ENCODE peak calls at places on chromosomes 7 and 10, in seven cellular contexts. C, J, R, D, O, L and Q are unnamed samples.
A peak's percentile ranks its signal among the peaks of the same experiment; 100 is the strongest.

GRCh38 chr7:154978045-154978444 is 24.9 kb downstream of the PAXIP1 start:
- DNase-seq in O (no peak), L (no peak), C (no peak), R (no peak), D (no peak), J (no peak), Q (no peak)

GRCh38 chr10:113071446-113071845 is 121.4 kb downstream of the TCF7L2 start:
- DNase-seq in J (no peak), R (no peak), L (no peak), D (peak; percentile 64), C (no peak), O (no peak), Q (peak; percentile 52)

GRCh38 chr7:759569-759968 is 32.5 kb upstream of the PRKAR1B start:
- DNase-seq in L (no peak), C (no peak), J (peak; percentile 12), D (no peak), O (no peak), R (no peak), Q (no peak)

GRCh38 chr7:76507723-76508406 is 2.5 kb upstream of the UPK3B start:
- DNase-seq in L (no peak), D (peak; percentile 24), J (no peak), C (no peak), R (no peak), O (no peak), Q (no peak)

GRCh38 chr7:2199528-2199927 is 33.2 kb downstream of the MAD1L1 start:
- DNase-seq in C (no peak), O (no peak), D (no peak), L (no peak), R (no peak), J (no peak), Q (no peak)

GRCh38 chr10:60208676-60209269 is 180.9 kb downstream of the ANK3 start:
- DNase-seq in D (peak; percentile 65), R (no peak), C (no peak), O (peak; percentile 87), J (no peak), L (no peak), Q (no peak)

GRCh38 chr10:87927091-87927490 is 63.7 kb downstream of the PTEN start:
- DNase-seq in O (no peak), R (peak; percentile 14), C (no peak), D (peak; percentile 48), L (no peak), J (no peak), Q (no peak)

GRCh38 chr10:50422259-50422658 is 170.9 kb upstream of the ASAH2 start:
- DNase-seq in J (no peak), D (no peak), L (no peak), R (no peak), C (no peak), O (peak; percentile 45), Q (no peak)

GRCh38 chr10:101139421-101139911 is 8.4 kb downstream of the TLX1 start:
- DNase-seq in C (no peak), J (no peak), L (no peak), R (no peak), O (no peak), D (peak; percentile 27), Q (no peak)

GRCh38 chr7:85186083-85186520 is 754 bp downstream of the SEMA3D start:
- DNase-seq in D (peak; percentile 59), R (no peak), L (no peak), J (peak; percentile 35), O (peak; percentile 62), C (no peak), Q (no peak)

GRCh38 chr7:1552200-1552599 is 3.8 kb downstream of the TMEM184A start:
- DNase-seq in J (no peak), C (no peak), D (no peak), O (no peak), L (no peak), R (no peak), Q (no peak)

GRCh38 chr10:120262857-120263547 is 194.0 kb upstream of the PLPP4 start:
- DNase-seq in R (no peak), J (no peak), C (no peak), D (no peak), O (peak; percentile 61), L (no peak), Q (no peak)

GRCh38 chr7:48389977-48390376 is 218.7 kb downstream of the ABCA13 start:
- DNase-seq in D (peak; percentile 19), J (no peak), R (peak; percentile 0), L (no peak), C (peak; percentile 31), O (peak; percentile 91), Q (no peak)

GRCh38 chr7:130844811-130845580 is 111.0 kb upstream of the KLF14 start:
- DNase-seq in O (peak; percentile 79), L (no peak), C (no peak), R (no peak), J (no peak), D (peak; percentile 41), Q (no peak)

GRCh38 chr10:93436577-93436976 is 45.6 kb downstream of the MYOF start:
- DNase-seq in J (peak; percentile 60), O (peak; percentile 76), C (no peak), D (peak; percentile 98), R (peak; percentile 92), L (peak; percentile 43), Q (no peak)

GRCh38 chr10:6409982-6410694 is 169.9 kb downstream of the PRKCQ start:
- DNase-seq in J (peak; percentile 64), L (no peak), O (no peak), R (no peak), D (peak; percentile 64), C (no peak), Q (no peak)

GRCh38 chr7:142451346-142451745 is 193.5 kb upstream of the PRSS58 start:
- DNase-seq in O (no peak), D (no peak), J (peak; percentile 73), R (no peak), C (no peak), L (no peak), Q (no peak)

GRCh38 chr10:74223755-74224530 is 72.9 kb downstream of the ADK start:
- DNase-seq in R (no peak), C (no peak), O (peak; percentile 99), J (no peak), L (no peak), D (peak; percentile 65), Q (no peak)

GRCh38 chr7:109376576-109376975 is 806.9 kb downstream of the DNAJB9 start:
- DNase-seq in J (no peak), C (no peak), O (peak; percentile 10), R (no peak), L (no peak), D (peak; percentile 1), Q (no peak)

GRCh38 chr7:106022193-106022821 is 59.2 kb downstream of the CDHR3 start:
- DNase-seq in L (no peak), R (no peak), C (no peak), D (no peak), O (no peak), J (no peak), Q (no peak)

GRCh38 chr10:124200011-124200410 is 106.6 kb upstream of the CHST15 start:
- DNase-seq in L (no peak), J (no peak), R (no peak), C (no peak), D (no peak), O (peak; percentile 20), Q (no peak)

GRCh38 chr7:70466725-70467364 is 665.1 kb upstream of the GALNT17 start:
- DNase-seq in C (no peak), O (no peak), R (no peak), D (no peak), J (no peak), L (no peak), Q (no peak)

GRCh38 chr7:20785211-20786048 is 1.3 kb downstream of the SP8 start:
- DNase-seq in D (no peak), L (no peak), R (no peak), J (no peak), O (peak; percentile 21), C (no peak), Q (no peak)

GRCh38 chr7:84302949-84303348 is 108.4 kb upstream of the SEMA3A start:
- DNase-seq in O (peak; percentile 12), J (no peak), L (no peak), D (no peak), C (no peak), R (no peak), Q (no peak)

GRCh38 chr7:29332027-29332806 is 137.6 kb downstream of the CHN2 start:
- DNase-seq in J (no peak), L (no peak), R (no peak), D (no peak), O (no peak), C (no peak), Q (no peak)

GRCh38 chr10:84789050-84789449 is 460.7 kb downstream of the CCSER2 start:
- DNase-seq in R (no peak), L (no peak), C (peak; percentile 62), O (no peak), J (no peak), D (no peak), Q (no peak)
- TF ChIP-seq CTCF in R (no peak), L (no peak), C (no peak), O (no peak), J (no peak), D (no peak), Q (no peak)

DNA sequence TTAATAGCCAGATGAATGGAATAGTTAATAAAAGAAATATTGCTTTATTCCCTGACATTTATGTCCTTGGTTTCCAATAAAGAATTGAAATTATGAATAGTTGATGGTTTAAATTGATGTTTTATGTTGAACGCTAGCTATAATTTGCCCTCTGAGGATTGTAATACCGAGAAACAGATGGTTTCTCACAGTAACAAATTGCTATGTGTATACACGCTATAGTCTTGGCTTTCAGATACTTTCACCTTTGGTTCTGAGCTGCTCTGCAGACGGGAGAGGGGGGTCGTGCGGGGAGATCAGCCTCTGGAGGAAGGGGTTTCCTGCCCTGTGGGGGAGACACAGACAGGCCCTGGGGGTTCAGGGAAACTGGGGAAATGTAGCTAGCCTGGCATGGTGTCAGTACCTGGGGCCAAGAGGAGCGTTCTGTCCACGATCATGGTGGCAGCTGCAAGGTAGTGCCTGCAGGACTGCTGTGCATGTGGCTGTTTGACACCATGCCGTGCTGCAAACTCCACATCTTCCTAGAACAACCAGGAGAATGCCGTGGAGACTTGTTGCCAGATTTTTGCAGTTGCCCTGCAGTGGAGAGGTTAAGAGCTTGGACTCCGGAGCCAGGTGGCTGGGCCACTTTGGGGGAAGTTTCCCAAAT is 167.7 kb downstream of the CUX1 start:
- DNase-seq in L (no peak), O (no peak), R (no peak), J (no peak), C (no peak), D (no peak), Q (no peak)
- H3K4me3 ChIP-seq in L (no peak overlapping the region), O (no peak overlapping the region), R (no peak overlapping the region), J (no peak overlapping the region), C (no peak overlapping the region), D (no peak overlapping the region), Q (no peak overlapping the region)

GRCh38 chr7:107147464-107148214 is 21.2 kb upstream of the HBP1 start:
- DNase-seq in R (no peak), C (no peak), J (no peak), L (no peak), O (peak; percentile 56), D (peak; percentile 65), Q (no peak)
- TF ChIP-seq CTCF in R (peak; percentile 73), C (peak; percentile 60), J (peak; percentile 60), L (peak; percentile 72), O (peak; percentile 77), D (peak; percentile 85), Q (peak; percentile 68)

DNA sequence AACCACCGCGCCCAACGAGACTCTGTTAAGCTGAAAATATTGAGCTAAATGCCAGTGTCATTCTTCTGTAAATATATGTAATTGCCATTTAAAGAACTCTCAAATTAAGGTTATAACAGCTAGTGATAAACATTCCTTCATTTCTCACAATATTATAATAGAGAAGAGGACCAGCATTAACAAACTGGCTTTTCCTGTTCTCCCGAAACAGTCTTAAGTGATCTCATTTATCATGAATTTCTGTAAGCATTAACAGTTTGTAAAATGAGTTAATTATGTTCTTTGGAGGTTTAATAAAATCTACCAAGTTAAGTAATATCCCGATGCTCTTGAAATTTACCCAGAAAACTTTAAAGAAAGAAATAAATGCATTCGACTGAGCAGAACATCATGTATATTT is 352.8 kb downstream of the KCNMA1 start:
- DNase-seq in J (no peak), D (no peak), L (no peak), C (no peak), R (no peak), O (peak; percentile 83), Q (no peak)
- H3K4me3 ChIP-seq in J (no peak overlapping the region), D (no peak overlapping the region), L (no peak overlapping the region), C (no peak overlapping the region), R (no peak overlapping the region), O (no peak overlapping the region), Q (no peak overlapping the region)